ENCODE peak calls at places on chromosomes 11 and 22, in five cellular contexts. One of them, this sample, is unnamed.

GRCh38 chr11:119172513-119172912 is 4.0 kb downstream of the NLRX1 start:
- DNase-seq in mammary epithelial cell: no peak
- DNase-seq in suprapubic skin: no peak
- DNase-seq in OCI-LY7: no peak
- DNase-seq in HCT116: no peak
- DNase-seq in this sample: no peak

GRCh38 chr11:10764412-10764811 is 13.4 kb downstream of the CTR9 start:
- DNase-seq in mammary epithelial cell: no peak
- DNase-seq in suprapubic skin: no peak
- DNase-seq in HCT116: no peak
- DNase-seq in OCI-LY7: no peak
- DNase-seq in this sample: no peak

GRCh38 chr22:25972397-25972796 is 196.9 kb upstream of the SEZ6L start:
- DNase-seq in mammary epithelial cell: no peak
- DNase-seq in suprapubic skin: no peak
- DNase-seq in OCI-LY7: no peak
- DNase-seq in HCT116: no peak
- DNase-seq in this sample: no peak

GRCh38 chr11:63870351-63871197 is 31.7 kb downstream of the MARK2 start:
- DNase-seq in OCI-LY7: no peak
- DNase-seq in HCT116: no peak
- DNase-seq in mammary epithelial cell: no peak
- DNase-seq in suprapubic skin: no peak
- DNase-seq in this sample: no peak

GRCh38 chr11:106581399-106581798 is 436.9 kb downstream of the GUCY1A2 start:
- DNase-seq in mammary epithelial cell: no peak
- DNase-seq in OCI-LY7: no peak
- DNase-seq in suprapubic skin: no peak
- DNase-seq in HCT116: no peak
- DNase-seq in this sample: no peak

GRCh38 chr11:17927643-17928343 is 85.1 kb downstream of the SERGEF start:
- DNase-seq in mammary epithelial cell: no peak
- DNase-seq in suprapubic skin: no peak
- DNase-seq in HCT116: no peak
- DNase-seq in OCI-LY7: no peak
- DNase-seq in this sample: no peak

GRCh38 chr11:95082576-95083001 is 7.1 kb upstream of the ENDOD1 start:
- DNase-seq in HCT116: no peak
- DNase-seq in OCI-LY7: no peak
- DNase-seq in mammary epithelial cell: no peak
- DNase-seq in suprapubic skin: no peak
- DNase-seq in this sample: no peak

GRCh38 chr11:72740562-72741428 is 11.4 kb downstream of the ARAP1 start:
- DNase-seq in mammary epithelial cell: no peak
- DNase-seq in HCT116: no peak
- DNase-seq in OCI-LY7: no peak
- DNase-seq in suprapubic skin: no peak
- DNase-seq in this sample: no peak

GRCh38 chr22:23763579-23764331 is 965 bp downstream of the C22orf15 start:
- DNase-seq in HCT116: no peak
- DNase-seq in OCI-LY7: peak; percentile 73
- DNase-seq in mammary epithelial cell: no peak
- DNase-seq in suprapubic skin: no peak
- DNase-seq in this sample: peak; percentile 45

GRCh38 chr11:73197348-73197747 is 20.7 kb upstream of the P2RY2 start:
- DNase-seq in mammary epithelial cell: no peak
- DNase-seq in OCI-LY7: no peak
- DNase-seq in HCT116: no peak
- DNase-seq in suprapubic skin: peak; percentile 34
- DNase-seq in this sample: no peak

GRCh38 chr11:111736191-111736590 is 30.0 kb downstream of the PPP2R1B start:
- DNase-seq in OCI-LY7: no peak
- DNase-seq in suprapubic skin: no peak
- DNase-seq in HCT116: no peak
- DNase-seq in mammary epithelial cell: no peak
- DNase-seq in this sample: no peak

GRCh38 chr11:116990061-116990473 is 108.2 kb downstream of the SIK3 start:
- DNase-seq in HCT116: no peak
- DNase-seq in OCI-LY7: no peak
- DNase-seq in suprapubic skin: no peak
- DNase-seq in mammary epithelial cell: peak; percentile 71
- DNase-seq in this sample: no peak

GRCh38 chr22:36999463-36999862 is 19.8 kb downstream of the TST start:
- DNase-seq in OCI-LY7: no peak
- DNase-seq in HCT116: peak; percentile 37
- DNase-seq in mammary epithelial cell: no peak
- DNase-seq in suprapubic skin: no peak
- DNase-seq in this sample: no peak

GRCh38 chr22:49087163-49087562 is 740.5 kb downstream of the BRD1 start:
- DNase-seq in suprapubic skin: no peak
- DNase-seq in HCT116: no peak
- DNase-seq in OCI-LY7: no peak
- DNase-seq in mammary epithelial cell: no peak
- DNase-seq in this sample: no peak

GRCh38 chr11:27008811-27009535 is 15.1 kb downstream of the FIBIN start:
- DNase-seq in mammary epithelial cell: peak; percentile 41
- DNase-seq in OCI-LY7: no peak
- DNase-seq in HCT116: no peak
- DNase-seq in suprapubic skin: no peak
- DNase-seq in this sample: no peak

GRCh38 chr11:132125855-132126841 is 755.7 kb downstream of the NTM start:
- DNase-seq in suprapubic skin: no peak
- DNase-seq in mammary epithelial cell: peak; percentile 35
- DNase-seq in OCI-LY7: no peak
- DNase-seq in HCT116: no peak
- DNase-seq in this sample: peak; percentile 2

GRCh38 chr22:37455896-37456295 is 28.6 kb upstream of the ELFN2 start:
- DNase-seq in HCT116: no peak
- DNase-seq in mammary epithelial cell: no peak
- DNase-seq in suprapubic skin: no peak
- DNase-seq in OCI-LY7: no peak
- DNase-seq in this sample: no peak

GRCh38 chr22:48241658-48242057 is 1479.2 kb downstream of the TBC1D22A start:
- DNase-seq in OCI-LY7: no peak
- DNase-seq in mammary epithelial cell: no peak
- DNase-seq in suprapubic skin: peak; percentile 72
- DNase-seq in HCT116: no peak
- DNase-seq in this sample: no peak

GRCh38 chr22:49108636-49109315 is 718.9 kb downstream of the BRD1 start:
- DNase-seq in HCT116: no peak
- DNase-seq in mammary epithelial cell: no peak
- DNase-seq in OCI-LY7: no peak
- DNase-seq in suprapubic skin: no peak
- DNase-seq in this sample: no peak

GRCh38 chr11:85791326-85791990 is 19.5 kb downstream of the SYTL2 start:
- DNase-seq in suprapubic skin: no peak
- DNase-seq in HCT116: no peak
- DNase-seq in mammary epithelial cell: no peak
- DNase-seq in OCI-LY7: no peak
- DNase-seq in this sample: no peak

GRCh38 chr22:23121026-23121823 is 20.6 kb downstream of the RSPH14 start:
- DNase-seq in mammary epithelial cell: no peak
- DNase-seq in HCT116: no peak
- DNase-seq in suprapubic skin: no peak
- DNase-seq in OCI-LY7: no peak
- DNase-seq in this sample: no peak

GRCh38 chr11:94909371-94909820 is 64.0 kb downstream of the CWC15 start:
- DNase-seq in OCI-LY7: no peak
- DNase-seq in mammary epithelial cell: no peak
- DNase-seq in HCT116: no peak
- DNase-seq in suprapubic skin: no peak
- DNase-seq in this sample: no peak

GRCh38 chr11:132062031-132062430 is 691.6 kb downstream of the NTM start:
- DNase-seq in mammary epithelial cell: no peak
- DNase-seq in OCI-LY7: no peak
- DNase-seq in HCT116: no peak
- DNase-seq in suprapubic skin: no peak
- DNase-seq in this sample: no peak

GRCh38 chr22:29098296-29098695 is 25.5 kb downstream of the KREMEN1 start:
- DNase-seq in suprapubic skin: no peak
- DNase-seq in mammary epithelial cell: no peak
- DNase-seq in HCT116: no peak
- DNase-seq in OCI-LY7: no peak
- DNase-seq in this sample: no peak

DNA sequence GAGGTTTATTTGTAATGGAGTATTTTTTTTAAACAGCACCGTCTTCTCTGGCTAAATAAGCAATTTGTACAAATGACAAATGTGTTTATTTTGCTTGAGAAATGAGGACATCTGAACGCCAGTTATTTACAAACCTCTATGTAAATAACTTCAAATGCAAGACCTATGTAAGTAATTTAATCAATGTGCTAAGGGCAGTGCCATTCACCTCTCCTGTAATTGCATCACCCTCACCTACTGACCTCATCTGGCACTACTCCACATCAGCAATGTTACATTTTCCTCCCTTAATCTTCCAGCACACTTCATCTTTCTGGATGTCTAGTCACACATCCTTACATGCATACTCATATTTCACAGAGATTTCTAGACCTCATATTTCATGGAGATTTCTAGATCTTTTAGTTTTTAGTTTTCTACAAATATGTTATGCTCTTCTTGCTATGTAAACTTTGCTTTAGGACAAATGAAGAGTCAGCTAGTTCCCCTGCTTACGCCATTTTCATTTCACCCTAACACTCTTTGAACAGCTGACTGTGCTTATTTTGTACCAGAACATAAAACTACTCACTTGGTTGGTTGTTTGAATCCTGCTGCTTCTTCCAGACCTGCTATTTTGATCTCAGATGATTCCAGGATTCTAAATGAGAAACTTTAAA is 238.6 kb downstream of the GRM5 start:
- DNase-seq in suprapubic skin: no peak
- DNase-seq in mammary epithelial cell: no peak
- DNase-seq in OCI-LY7: no peak
- DNase-seq in HCT116: no peak
- DNase-seq in this sample: no peak
- H3K27ac ChIP-seq in suprapubic skin: no peak overlapping the region
- H3K27ac ChIP-seq in mammary epithelial cell: no peak overlapping the region
- H3K27ac ChIP-seq in OCI-LY7: no peak overlapping the region
- H3K27ac ChIP-seq in HCT116: no peak overlapping the region
- H3K27ac ChIP-seq in this sample: no peak overlapping the region

DNA sequence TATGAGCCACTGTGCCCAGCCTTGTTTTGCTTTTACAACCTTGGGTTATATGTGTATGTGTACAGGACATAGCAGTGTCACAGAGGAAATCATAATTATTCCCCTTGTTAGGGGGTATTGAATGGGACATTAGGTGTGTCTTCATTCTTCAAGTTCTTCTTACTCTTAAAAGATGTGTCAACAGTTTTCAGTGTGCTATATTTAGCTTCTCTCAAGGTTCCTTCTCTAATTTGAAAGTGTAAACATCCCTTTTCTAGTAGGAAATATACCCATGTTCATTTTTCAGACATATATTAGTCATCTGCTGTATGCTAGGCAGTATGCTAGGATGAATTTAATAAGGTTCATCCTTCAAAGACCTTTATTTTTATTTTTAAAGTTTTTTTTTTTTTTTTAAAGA is 17.1 kb downstream of the PCF11 start:
- DNase-seq in suprapubic skin: no peak
- DNase-seq in mammary epithelial cell: no peak
- DNase-seq in OCI-LY7: no peak
- DNase-seq in HCT116: no peak
- DNase-seq in this sample: peak; percentile 24
- H3K4me1 ChIP-seq in suprapubic skin: peaks cover 48% of the 10 kb centered on the region
- H3K4me1 ChIP-seq in mammary epithelial cell: peaks cover 5% of the 10 kb centered on the region
- H3K4me1 ChIP-seq in OCI-LY7: peaks cover 50% of the 10 kb centered on the region
- H3K4me1 ChIP-seq in HCT116: no peaks in the 10 kb centered on the region
- H3K4me1 ChIP-seq in this sample: peaks cover 69% of the 10 kb centered on the region

GRCh38 chr11:54930930-54931329 is 224.3 kb downstream of the OR4A5 start:
- DNase-seq in suprapubic skin: no peak
- DNase-seq in OCI-LY7: no peak
- DNase-seq in mammary epithelial cell: no peak
- DNase-seq in HCT116: no peak
- DNase-seq in this sample: no peak
- H3K9me3 ChIP-seq in suprapubic skin: peaks cover 64% of the 10 kb centered on the region
- H3K9me3 ChIP-seq in OCI-LY7: peaks cover 67% of the 10 kb centered on the region
- H3K9me3 ChIP-seq in mammary epithelial cell: peaks cover 33% of the 10 kb centered on the region
- H3K9me3 ChIP-seq in HCT116: peaks cover 53% of the 10 kb centered on the region
- H3K9me3 ChIP-seq in this sample: peaks cover 75% of the 10 kb centered on the region

DNA sequence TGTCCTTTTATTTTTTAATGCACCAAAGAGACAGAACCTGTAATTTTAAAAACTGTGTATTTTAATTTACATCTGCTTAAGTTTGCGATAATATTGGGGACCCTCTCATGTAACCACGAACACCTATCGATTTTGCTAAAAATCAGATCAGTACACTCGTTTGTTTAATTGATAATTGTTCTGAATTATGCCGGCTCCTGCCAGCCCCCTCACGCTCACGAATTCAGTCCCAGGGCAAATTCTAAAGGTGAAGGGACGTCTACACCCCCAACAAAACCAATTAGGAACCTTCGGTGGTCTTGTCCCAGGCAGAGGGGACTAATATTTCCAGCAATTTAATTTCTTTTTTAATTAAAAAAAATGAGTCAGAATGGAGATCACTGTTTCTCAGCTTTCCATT is 1.1 kb upstream of the CCND1 start:
- DNase-seq in suprapubic skin: no peak
- DNase-seq in mammary epithelial cell: no peak
- DNase-seq in OCI-LY7: no peak
- DNase-seq in HCT116: no peak
- DNase-seq in this sample: no peak
- H3K27ac ChIP-seq in suprapubic skin: peak overlapping the region; percentile 78
- H3K27ac ChIP-seq in mammary epithelial cell: peak overlapping the region; percentile 86
- H3K27ac ChIP-seq in OCI-LY7: no peak overlapping the region
- H3K27ac ChIP-seq in HCT116: peak overlapping the region; percentile 96
- H3K27ac ChIP-seq in this sample: no peak overlapping the region

DNA sequence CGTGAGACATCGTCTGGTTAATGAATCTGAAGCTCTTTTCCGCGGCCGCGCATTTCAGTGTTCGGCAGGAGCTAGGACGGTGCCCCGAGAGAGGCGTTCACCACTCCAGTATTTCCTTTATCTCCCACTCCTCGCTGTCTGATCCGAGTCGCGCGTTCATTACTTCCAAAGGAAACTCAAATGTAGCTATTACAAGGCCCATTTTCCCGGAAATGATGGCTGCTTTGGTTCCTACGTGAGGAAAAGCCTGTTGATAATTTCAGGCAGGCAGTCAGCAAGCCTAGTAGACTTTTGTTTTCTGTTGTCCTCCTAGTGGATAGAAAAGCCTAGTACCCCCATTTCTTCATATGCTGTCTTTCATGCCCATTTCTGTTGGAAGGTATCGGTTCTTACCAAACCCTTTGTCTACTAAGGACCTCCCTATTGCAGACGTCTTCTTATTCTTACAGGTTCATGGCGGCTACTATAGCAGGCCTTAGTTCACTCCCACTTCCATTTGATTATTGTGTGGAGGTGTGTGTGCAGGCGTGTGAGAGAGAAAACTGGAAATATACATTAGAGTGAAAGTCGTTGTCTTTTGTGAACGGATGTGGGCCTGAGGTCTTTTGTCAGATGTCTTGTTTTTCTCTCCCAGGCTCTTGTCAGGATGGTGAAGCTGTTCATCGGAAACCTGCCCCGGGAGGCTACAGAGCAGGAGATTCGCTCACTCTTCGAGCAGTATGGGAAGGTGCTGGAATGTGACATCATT is 737 bp downstream of the RBM4 start:
- DNase-seq in mammary epithelial cell: peak; percentile 29
- DNase-seq in OCI-LY7: peak; percentile 50
- DNase-seq in suprapubic skin: no peak
- DNase-seq in HCT116: no peak
- DNase-seq in this sample: peak; percentile 56
- H3K4me1 ChIP-seq in mammary epithelial cell: peaks cover 61% of the 10 kb centered on the region
- H3K4me1 ChIP-seq in OCI-LY7: peaks cover 55% of the 10 kb centered on the region
- H3K4me1 ChIP-seq in suprapubic skin: peaks cover 74% of the 10 kb centered on the region
- H3K4me1 ChIP-seq in HCT116: peaks cover 4% of the 10 kb centered on the region
- H3K4me1 ChIP-seq in this sample: peaks cover 54% of the 10 kb centered on the region

This sample was measured in CD4-positive, CD25-positive, alpha-beta regulatory T cell.